ENCODE peak calls at places on chromosomes 12 and 14, in ten cellular contexts. One of them, this sample, is unnamed.

GRCh38 chr12:4441355-4442330 is 4.0 kb downstream of the FGF6 start:
- DNase-seq in mucosa of descending colon: no peak
- DNase-seq in Calu3: no peak
- DNase-seq in CD4-positive, alpha-beta T cell: no peak
- DNase-seq in MM.1S: no peak
- DNase-seq in colonic mucosa: no peak
- DNase-seq in osteocyte: peak
- DNase-seq in A549: no peak
- DNase-seq in IMR-90: no peak
- DNase-seq in H9: peak
- DNase-seq in this sample: no peak

GRCh38 chr14:67680121-67680602 is 5.7 kb upstream of the VTI1B start:
- DNase-seq in mucosa of descending colon: no peak
- DNase-seq in Calu3: no peak
- DNase-seq in CD4-positive, alpha-beta T cell: no peak
- DNase-seq in MM.1S: no peak
- DNase-seq in colonic mucosa: no peak
- DNase-seq in osteocyte: no peak
- DNase-seq in A549: peak
- DNase-seq in IMR-90: peak
- DNase-seq in H9: no peak
- DNase-seq in this sample: no peak

GRCh38 chr12:100718212-100718611 is 76.4 kb upstream of the ANO4 start:
- DNase-seq in mucosa of descending colon: no peak
- DNase-seq in Calu3: no peak
- DNase-seq in CD4-positive, alpha-beta T cell: no peak
- DNase-seq in MM.1S: no peak
- DNase-seq in colonic mucosa: no peak
- DNase-seq in osteocyte: no peak
- DNase-seq in A549: no peak
- DNase-seq in IMR-90: no peak
- DNase-seq in H9: no peak
- DNase-seq in this sample: no peak

GRCh38 chr12:112971248-112971647 is 7.1 kb upstream of the OAS2 start:
- DNase-seq in mucosa of descending colon: no peak
- DNase-seq in Calu3: no peak
- DNase-seq in CD4-positive, alpha-beta T cell: no peak
- DNase-seq in MM.1S: no peak
- DNase-seq in colonic mucosa: no peak
- DNase-seq in osteocyte: no peak
- DNase-seq in A549: no peak
- DNase-seq in IMR-90: peak
- DNase-seq in H9: no peak
- DNase-seq in this sample: no peak

GRCh38 chr14:65961004-65961403 is 525.2 kb upstream of the CCDC196 start:
- DNase-seq in mucosa of descending colon: peak
- DNase-seq in Calu3: peak
- DNase-seq in CD4-positive, alpha-beta T cell: peak
- DNase-seq in MM.1S: peak
- DNase-seq in colonic mucosa: peak
- DNase-seq in osteocyte: no peak
- DNase-seq in A549: peak
- DNase-seq in IMR-90: peak
- DNase-seq in H9: peak
- DNase-seq in this sample: peak

GRCh38 chr12:95487024-95487423 is 13.1 kb downstream of the METAP2 start:
- DNase-seq in mucosa of descending colon: no peak
- DNase-seq in Calu3: no peak
- DNase-seq in CD4-positive, alpha-beta T cell: no peak
- DNase-seq in MM.1S: no peak
- DNase-seq in colonic mucosa: no peak
- DNase-seq in osteocyte: no peak
- DNase-seq in A549: no peak
- DNase-seq in IMR-90: no peak
- DNase-seq in H9: no peak
- DNase-seq in this sample: no peak

GRCh38 chr12:3770891-3771290 is 18.0 kb upstream of the CRACR2A start:
- DNase-seq in mucosa of descending colon: no peak
- DNase-seq in Calu3: no peak
- DNase-seq in CD4-positive, alpha-beta T cell: no peak
- DNase-seq in MM.1S: no peak
- DNase-seq in colonic mucosa: no peak
- DNase-seq in osteocyte: no peak
- DNase-seq in A549: peak
- DNase-seq in IMR-90: peak
- DNase-seq in H9: no peak
- DNase-seq in this sample: no peak

GRCh38 chr12:132061197-132061596 is 82.9 kb downstream of the DDX51 start:
- DNase-seq in mucosa of descending colon: no peak
- DNase-seq in Calu3: no peak
- DNase-seq in CD4-positive, alpha-beta T cell: no peak
- DNase-seq in MM.1S: no peak
- DNase-seq in colonic mucosa: no peak
- DNase-seq in osteocyte: no peak
- DNase-seq in A549: no peak
- DNase-seq in IMR-90: no peak
- DNase-seq in H9: no peak
- DNase-seq in this sample: no peak

GRCh38 chr12:77060883-77061240 is 4.5 kb downstream of the E2F7 start:
- DNase-seq in mucosa of descending colon: no peak
- DNase-seq in Calu3: no peak
- DNase-seq in CD4-positive, alpha-beta T cell: no peak
- DNase-seq in MM.1S: peak
- DNase-seq in colonic mucosa: no peak
- DNase-seq in osteocyte: no peak
- DNase-seq in A549: no peak
- DNase-seq in IMR-90: no peak
- DNase-seq in H9: no peak
- DNase-seq in this sample: no peak

GRCh38 chr12:51270067-51270846 is at the start of gene SMAGP:
- DNase-seq in mucosa of descending colon: peak
- DNase-seq in Calu3: peak
- DNase-seq in CD4-positive, alpha-beta T cell: peak
- DNase-seq in MM.1S: peak
- DNase-seq in colonic mucosa: peak
- DNase-seq in osteocyte: peak
- DNase-seq in A549: peak
- DNase-seq in IMR-90: peak
- DNase-seq in H9: peak
- DNase-seq in this sample: peak

GRCh38 chr14:86543531-86543930 is 1013.6 kb downstream of the FLRT2 start:
- DNase-seq in mucosa of descending colon: no peak
- DNase-seq in Calu3: no peak
- DNase-seq in CD4-positive, alpha-beta T cell: no peak
- DNase-seq in MM.1S: no peak
- DNase-seq in colonic mucosa: no peak
- DNase-seq in osteocyte: no peak
- DNase-seq in A549: no peak
- DNase-seq in IMR-90: no peak
- DNase-seq in H9: no peak
- DNase-seq in this sample: no peak

GRCh38 chr12:121637231-121637914 is 11.0 kb downstream of the ORAI1 start:
- DNase-seq in mucosa of descending colon: peak
- DNase-seq in Calu3: no peak
- DNase-seq in CD4-positive, alpha-beta T cell: peak
- DNase-seq in MM.1S: no peak
- DNase-seq in colonic mucosa: peak
- DNase-seq in osteocyte: no peak
- DNase-seq in A549: no peak
- DNase-seq in IMR-90: no peak
- DNase-seq in H9: peak
- DNase-seq in this sample: no peak

GRCh38 chr12:51368640-51369517 is 22.3 kb downstream of the GALNT6 start:
- DNase-seq in mucosa of descending colon: peak
- DNase-seq in Calu3: no peak
- DNase-seq in CD4-positive, alpha-beta T cell: peak
- DNase-seq in MM.1S: peak
- DNase-seq in colonic mucosa: peak
- DNase-seq in osteocyte: no peak
- DNase-seq in A549: no peak
- DNase-seq in IMR-90: peak
- DNase-seq in H9: peak
- DNase-seq in this sample: peak

GRCh38 chr12:111758120-111758561 is 8.6 kb upstream of the ALDH2 start:
- DNase-seq in mucosa of descending colon: no peak
- DNase-seq in Calu3: no peak
- DNase-seq in CD4-positive, alpha-beta T cell: no peak
- DNase-seq in MM.1S: no peak
- DNase-seq in colonic mucosa: no peak
- DNase-seq in osteocyte: no peak
- DNase-seq in A549: no peak
- DNase-seq in IMR-90: no peak
- DNase-seq in H9: peak
- DNase-seq in this sample: no peak

GRCh38 chr12:46342562-46343033 is 30.0 kb downstream of the SLC38A2 start:
- DNase-seq in mucosa of descending colon: no peak
- DNase-seq in Calu3: peak
- DNase-seq in CD4-positive, alpha-beta T cell: peak
- DNase-seq in MM.1S: no peak
- DNase-seq in colonic mucosa: peak
- DNase-seq in osteocyte: no peak
- DNase-seq in A549: peak
- DNase-seq in IMR-90: peak
- DNase-seq in H9: peak
- DNase-seq in this sample: peak

GRCh38 chr12:109269428-109269827 is 39.7 kb downstream of the FOXN4 start:
- DNase-seq in mucosa of descending colon: no peak
- DNase-seq in Calu3: no peak
- DNase-seq in CD4-positive, alpha-beta T cell: no peak
- DNase-seq in MM.1S: no peak
- DNase-seq in colonic mucosa: no peak
- DNase-seq in osteocyte: no peak
- DNase-seq in A549: no peak
- DNase-seq in IMR-90: no peak
- DNase-seq in H9: no peak
- DNase-seq in this sample: no peak

GRCh38 chr12:214005-214736 is at the start of gene SLC6A12:
- DNase-seq in mucosa of descending colon: no peak
- DNase-seq in Calu3: no peak
- DNase-seq in CD4-positive, alpha-beta T cell: no peak
- DNase-seq in MM.1S: no peak
- DNase-seq in colonic mucosa: no peak
- DNase-seq in osteocyte: no peak
- DNase-seq in A549: no peak
- DNase-seq in IMR-90: no peak
- DNase-seq in H9: no peak
- DNase-seq in this sample: no peak

GRCh38 chr12:120199595-120200306 is 1.2 kb downstream of the RPLP0 start:
- DNase-seq in mucosa of descending colon: peak
- DNase-seq in Calu3: peak
- DNase-seq in CD4-positive, alpha-beta T cell: no peak
- DNase-seq in MM.1S: no peak
- DNase-seq in colonic mucosa: no peak
- DNase-seq in osteocyte: no peak
- DNase-seq in A549: no peak
- DNase-seq in IMR-90: peak
- DNase-seq in H9: no peak
- DNase-seq in this sample: no peak

GRCh38 chr14:90839024-90839888 is 23.0 kb upstream of the TTC7B start:
- DNase-seq in mucosa of descending colon: no peak
- DNase-seq in Calu3: no peak
- DNase-seq in CD4-positive, alpha-beta T cell: no peak
- DNase-seq in MM.1S: no peak
- DNase-seq in colonic mucosa: no peak
- DNase-seq in osteocyte: peak
- DNase-seq in A549: no peak
- DNase-seq in IMR-90: peak
- DNase-seq in H9: no peak
- DNase-seq in this sample: no peak

GRCh38 chr12:51390457-51391046 is 654 bp downstream of the GALNT6 start:
- DNase-seq in mucosa of descending colon: no peak
- DNase-seq in Calu3: no peak
- DNase-seq in CD4-positive, alpha-beta T cell: no peak
- DNase-seq in MM.1S: no peak
- DNase-seq in colonic mucosa: no peak
- DNase-seq in osteocyte: no peak
- DNase-seq in A549: no peak
- DNase-seq in IMR-90: no peak
- DNase-seq in H9: no peak
- DNase-seq in this sample: no peak

GRCh38 chr12:124795081-124795948 is 68.3 kb downstream of the SCARB1 start:
- DNase-seq in mucosa of descending colon: no peak
- DNase-seq in Calu3: no peak
- DNase-seq in CD4-positive, alpha-beta T cell: no peak
- DNase-seq in MM.1S: no peak
- DNase-seq in colonic mucosa: no peak
- DNase-seq in osteocyte: no peak
- DNase-seq in A549: no peak
- DNase-seq in IMR-90: no peak
- DNase-seq in H9: no peak
- DNase-seq in this sample: no peak

GRCh38 chr12:92289611-92290010 is 144.0 kb upstream of the BTG1 start:
- DNase-seq in mucosa of descending colon: no peak
- DNase-seq in Calu3: no peak
- DNase-seq in CD4-positive, alpha-beta T cell: no peak
- DNase-seq in MM.1S: no peak
- DNase-seq in colonic mucosa: no peak
- DNase-seq in osteocyte: no peak
- DNase-seq in A549: no peak
- DNase-seq in IMR-90: no peak
- DNase-seq in H9: no peak
- DNase-seq in this sample: no peak
- TF ChIP-seq CTCF in mucosa of descending colon: no peak
- TF ChIP-seq CTCF in Calu3: no peak
- TF ChIP-seq CTCF in CD4-positive, alpha-beta T cell: no peak
- TF ChIP-seq CTCF in MM.1S: no peak
- TF ChIP-seq CTCF in colonic mucosa: no peak
- TF ChIP-seq CTCF in osteocyte: no peak
- TF ChIP-seq CTCF in A549: no peak
- TF ChIP-seq CTCF in IMR-90: no peak
- TF ChIP-seq CTCF in H9: no peak
- TF ChIP-seq CTCF in this sample: no peak

GRCh38 chr14:80638620-80639215 is 302.8 kb downstream of the CEP128 start:
- DNase-seq in mucosa of descending colon: no peak
- DNase-seq in Calu3: peak
- DNase-seq in CD4-positive, alpha-beta T cell: no peak
- DNase-seq in MM.1S: no peak
- DNase-seq in colonic mucosa: no peak
- DNase-seq in osteocyte: no peak
- DNase-seq in A549: peak
- DNase-seq in IMR-90: peak
- DNase-seq in H9: no peak
- DNase-seq in this sample: no peak
- TF ChIP-seq CTCF in mucosa of descending colon: no peak
- TF ChIP-seq CTCF in Calu3: no peak
- TF ChIP-seq CTCF in CD4-positive, alpha-beta T cell: no peak
- TF ChIP-seq CTCF in MM.1S: no peak
- TF ChIP-seq CTCF in colonic mucosa: no peak
- TF ChIP-seq CTCF in osteocyte: no peak
- TF ChIP-seq CTCF in A549: no peak
- TF ChIP-seq CTCF in IMR-90: no peak
- TF ChIP-seq CTCF in H9: no peak
- TF ChIP-seq CTCF in this sample: no peak

GRCh38 chr14:99327050-99327449 is 55.1 kb upstream of the BCL11B start:
- DNase-seq in mucosa of descending colon: no peak
- DNase-seq in Calu3: no peak
- DNase-seq in CD4-positive, alpha-beta T cell: no peak
- DNase-seq in MM.1S: no peak
- DNase-seq in colonic mucosa: peak
- DNase-seq in osteocyte: peak
- DNase-seq in A549: no peak
- DNase-seq in IMR-90: no peak
- DNase-seq in H9: peak
- DNase-seq in this sample: no peak
- TF ChIP-seq CTCF in mucosa of descending colon: no peak
- TF ChIP-seq CTCF in Calu3: no peak
- TF ChIP-seq CTCF in CD4-positive, alpha-beta T cell: no peak
- TF ChIP-seq CTCF in MM.1S: no peak
- TF ChIP-seq CTCF in colonic mucosa: no peak
- TF ChIP-seq CTCF in osteocyte: no peak
- TF ChIP-seq CTCF in A549: no peak
- TF ChIP-seq CTCF in IMR-90: peak
- TF ChIP-seq CTCF in H9: peak
- TF ChIP-seq CTCF in this sample: no peak

GRCh38 chr14:76473381-76474263 is 97.7 kb downstream of the ESRRB start:
- DNase-seq in mucosa of descending colon: no peak
- DNase-seq in Calu3: no peak
- DNase-seq in CD4-positive, alpha-beta T cell: no peak
- DNase-seq in MM.1S: no peak
- DNase-seq in colonic mucosa: no peak
- DNase-seq in osteocyte: no peak
- DNase-seq in A549: no peak
- DNase-seq in IMR-90: peak
- DNase-seq in H9: peak
- DNase-seq in this sample: no peak
- TF ChIP-seq CTCF in mucosa of descending colon: no peak
- TF ChIP-seq CTCF in Calu3: no peak
- TF ChIP-seq CTCF in CD4-positive, alpha-beta T cell: no peak
- TF ChIP-seq CTCF in MM.1S: no peak
- TF ChIP-seq CTCF in colonic mucosa: no peak
- TF ChIP-seq CTCF in osteocyte: no peak
- TF ChIP-seq CTCF in A549: no peak
- TF ChIP-seq CTCF in IMR-90: no peak
- TF ChIP-seq CTCF in H9: peak
- TF ChIP-seq CTCF in this sample: no peak